ENCODE peak calls at places on chromosomes 13 and 19, in seven cellular contexts. L is tibial nerve, S is suprapubic skin, J is transverse colon, R is A549, T is ovary, C is upper lobe of left lung. Q is an unnamed sample.

GRCh38 chr13:66501187-66501586 is 728.9 kb downstream of the PCDH9 start:
- DNase-seq in L (no peak), S (no peak), J (no peak), R (peak; percentile 7), T (no peak), C (no peak), Q (no peak)

GRCh38 chr13:30341815-30342570 is 34.6 kb upstream of the KATNAL1 start:
- DNase-seq in L (peak; percentile 70), S (peak; percentile 91), J (peak; percentile 76), R (no peak), T (peak; percentile 84), C (no peak), Q (peak; percentile 85)

GRCh38 chr13:76894401-76895110 is 8.4 kb upstream of the KCTD12 start:
- DNase-seq in L (no peak), S (no peak), J (no peak), R (no peak), T (no peak), C (no peak), Q (no peak)

GRCh38 chr13:21130116-21130515 is 46.2 kb downstream of the SKA3 start:
- DNase-seq in L (no peak), S (no peak), J (no peak), R (no peak), T (no peak), C (no peak), Q (no peak)

GRCh38 chr13:96967248-96967745 is 27.0 kb downstream of the OXGR1 start:
- DNase-seq in L (no peak), S (no peak), J (no peak), R (peak; percentile 8), T (no peak), C (no peak), Q (no peak)

GRCh38 chr13:42153371-42153770 is 104.9 kb downstream of the DGKH start:
- DNase-seq in L (no peak), S (no peak), J (no peak), R (no peak), T (no peak), C (no peak), Q (no peak)

GRCh38 chr13:59269476-59269875 is 894.3 kb downstream of the DIAPH3 start:
- DNase-seq in L (no peak), S (no peak), J (no peak), R (no peak), T (no peak), C (no peak), Q (no peak)

GRCh38 chr19:8210660-8211101 is 1.5 kb downstream of the CERS4 start:
- DNase-seq in L (no peak), S (no peak), J (no peak), R (no peak), T (no peak), C (no peak), Q (no peak)

GRCh38 chr19:10353793-10354391 is 14.5 kb upstream of the ICAM3 start:
- DNase-seq in L (peak; percentile 76), S (no peak), J (peak; percentile 14), R (peak; percentile 56), T (peak; percentile 81), C (peak; percentile 86), Q (no peak)

GRCh38 chr13:41137241-41137640 is 4.6 kb upstream of the KBTBD6 start:
- DNase-seq in L (no peak), S (no peak), J (no peak), R (no peak), T (no peak), C (no peak), Q (no peak)

GRCh38 chr19:6161271-6161850 is 25.9 kb downstream of the ACSBG2 start:
- DNase-seq in L (no peak), S (no peak), J (peak; percentile 13), R (peak; percentile 48), T (no peak), C (no peak), Q (no peak)

GRCh38 chr19:42199440-42200115 is 17.9 kb downstream of the DEDD2 start:
- DNase-seq in L (no peak), S (no peak), J (peak; percentile 53), R (no peak), T (no peak), C (peak; percentile 87), Q (peak; percentile 34)

GRCh38 chr13:52319876-52320275 is 86.1 kb downstream of the THSD1 start:
- DNase-seq in L (no peak), S (no peak), J (no peak), R (no peak), T (no peak), C (no peak), Q (no peak)

GRCh38 chr13:48637601-48638000 is 16.1 kb upstream of the CYSLTR2 start:
- DNase-seq in L (no peak), S (no peak), J (no peak), R (no peak), T (no peak), C (no peak), Q (no peak)

GRCh38 chr19:54317108-54317964 is 4.4 kb upstream of the LILRA5 start:
- DNase-seq in L (no peak), S (peak; percentile 60), J (no peak), R (no peak), T (no peak), C (no peak), Q (no peak)

GRCh38 chr13:40228486-40228885 is 438.0 kb downstream of the FOXO1 start:
- DNase-seq in L (no peak), S (no peak), J (no peak), R (no peak), T (no peak), C (no peak), Q (no peak)

DNA sequence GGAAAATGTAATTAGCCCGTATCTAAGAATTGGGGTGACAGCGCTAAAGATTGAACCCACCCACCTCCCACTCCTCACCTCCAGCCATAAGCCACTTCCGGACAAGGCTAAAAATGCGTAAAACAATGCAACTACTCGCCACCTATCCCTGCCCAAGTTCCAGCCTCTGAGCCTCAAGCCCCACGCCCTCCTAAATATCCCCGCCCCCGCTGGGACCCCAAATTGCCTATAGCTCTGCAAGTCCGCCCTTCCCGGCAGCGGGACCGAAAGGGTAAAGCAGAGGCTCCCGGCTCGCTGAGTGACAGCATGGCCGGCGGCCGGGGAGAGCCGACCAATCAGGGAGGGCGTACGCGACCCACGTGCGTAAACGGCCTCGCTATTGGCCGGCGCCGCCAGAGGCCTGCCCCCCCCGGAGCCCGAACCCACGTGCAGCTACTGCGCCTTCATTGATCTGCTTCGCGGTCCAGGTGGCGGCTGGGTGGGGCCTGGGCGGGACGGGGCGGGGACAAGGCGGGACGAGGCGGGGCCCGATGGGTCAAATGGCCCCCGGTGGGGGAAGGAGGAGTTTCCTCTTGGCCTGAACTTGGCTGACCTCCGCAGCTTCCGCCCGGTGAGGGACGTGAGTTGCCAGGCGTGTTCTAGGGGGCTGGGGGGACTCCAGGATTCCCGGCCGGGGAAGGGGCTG is at the start of gene TLE6:
- DNase-seq in L (peak; percentile 94), S (peak; percentile 99), J (peak; percentile 96), R (peak; percentile 95), T (peak; percentile 95), C (peak; percentile 98), Q (peak; percentile 97)
- TF ChIP-seq POLR2A in L (no peak), S (no peak), J (no peak), R (no peak), T (no peak), C (peak; percentile 12), Q (no peak)

GRCh38 chr13:109271555-109271954 is 514.8 kb downstream of the IRS2 start:
- DNase-seq in L (no peak), S (no peak), J (no peak), R (no peak), T (no peak), C (no peak), Q (no peak)

GRCh38 chr13:109273326-109273751 is 513.0 kb downstream of the IRS2 start:
- DNase-seq in L (no peak), S (no peak), J (no peak), R (peak; percentile 39), T (no peak), C (no peak), Q (no peak)

GRCh38 chr13:109272595-109273325 is 513.6 kb downstream of the IRS2 start:
- DNase-seq in L (no peak), S (no peak), J (no peak), R (peak; percentile 37), T (no peak), C (no peak), Q (no peak)

GRCh38 chr13:109271061-109271460 is 515.3 kb downstream of the IRS2 start:
- DNase-seq in L (no peak), S (no peak), J (no peak), R (no peak), T (no peak), C (no peak), Q (no peak)

DNA sequence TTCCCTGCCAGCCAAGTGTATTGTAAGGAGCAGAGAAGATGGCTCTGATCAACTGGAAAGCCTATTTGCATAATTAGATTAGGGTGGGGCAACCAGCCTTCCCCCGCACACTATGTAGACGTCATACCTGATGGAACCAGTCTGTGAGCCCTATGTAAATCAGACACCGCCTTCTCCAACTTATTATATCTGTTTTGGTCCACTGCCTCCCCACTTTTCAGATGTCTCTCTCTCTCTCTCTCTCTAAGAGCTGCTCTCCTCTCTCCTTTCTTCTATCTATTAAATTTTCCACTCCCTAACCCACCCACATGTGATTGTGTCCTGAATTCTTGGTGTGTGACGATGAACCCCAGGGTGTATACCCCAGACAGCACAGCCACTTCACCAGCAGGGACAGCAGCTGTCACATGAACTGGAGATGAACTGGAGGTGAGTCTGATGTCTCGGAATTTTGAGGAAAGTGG is 514.4 kb downstream of the IRS2 start:
- DNase-seq in L (no peak), S (no peak), J (no peak), R (peak; percentile 85), T (no peak), C (no peak), Q (no peak)
- H3K4me3 ChIP-seq in L (no peak overlapping the region), S (no peak overlapping the region), J (no peak overlapping the region), R (peak overlapping the region; percentile 44), T (no peak overlapping the region), C (no peak overlapping the region), Q (no peak overlapping the region)

GRCh38 chr13:35552172-35552844 is 75.8 kb upstream of the MAB21L1 start:
- DNase-seq in L (no peak), S (no peak), J (no peak), R (no peak), T (no peak), C (no peak), Q (no peak)
- TF ChIP-seq EP300 in L (no peak), S (no peak), J (no peak), R (no peak), T (no peak), C (no peak), Q (no peak)

DNA sequence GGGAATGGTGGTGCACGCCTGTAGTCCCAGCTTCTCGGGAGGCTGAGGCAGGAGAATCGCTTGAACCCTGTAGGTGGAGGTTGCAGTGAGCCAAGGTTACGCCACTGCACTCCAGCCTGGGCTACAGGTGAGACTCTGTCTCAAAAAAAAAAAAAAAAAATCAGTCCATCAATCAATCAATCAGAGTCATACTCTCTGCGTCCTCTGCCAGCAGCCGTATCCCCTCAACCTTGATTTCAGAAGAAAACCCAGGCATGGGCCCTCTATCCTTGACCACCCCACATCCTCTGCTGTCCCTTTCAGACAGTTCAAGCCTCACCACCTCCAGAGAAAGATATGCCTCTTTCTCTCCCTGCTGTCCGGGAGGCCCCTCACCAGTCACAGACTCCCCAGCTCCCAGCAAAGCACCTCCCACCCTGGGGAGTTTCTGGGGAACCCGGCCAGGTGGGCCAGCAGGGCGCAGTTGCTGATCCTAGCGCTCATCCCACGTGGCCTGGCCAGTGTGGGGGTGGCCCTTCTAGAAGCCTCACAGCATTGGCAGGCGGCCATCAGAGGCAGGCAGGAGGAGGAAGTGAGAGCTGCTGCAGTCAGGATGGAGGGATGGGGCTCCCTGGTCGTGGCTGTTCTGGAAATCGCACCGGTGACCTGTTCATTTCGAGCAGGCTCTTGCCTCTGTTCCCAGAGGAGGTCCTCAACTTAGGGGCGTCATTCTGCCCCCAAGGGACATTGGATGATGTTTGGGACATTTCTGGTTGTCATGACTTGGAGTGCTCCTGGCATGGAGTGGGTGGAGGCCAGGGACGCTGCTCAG is 10.2 kb upstream of the JSRP1 start:
- DNase-seq in L (peak; percentile 73), S (no peak), J (peak; percentile 93), R (no peak), T (peak; percentile 79), C (peak; percentile 79), Q (peak; percentile 93)
- TF ChIP-seq POLR2A in L (peak; percentile 43), S (peak; percentile 3), J (no peak), R (no peak), T (no peak), C (peak; percentile 63), Q (no peak)